ENCODE peak calls at places on chromosomes 13 and 19, in nine cellular contexts. X, B, L, Q, J, Z, Y, W and S are unnamed samples.

GRCh38 chr19:1646149-1646930 is 6.1 kb downstream of the TCF3 start:
- DNase-seq in Q (no peak), X (no peak), Z (no peak), J (no peak), W (no peak), B (no peak), L (no peak), Y (no peak), S (no peak)

GRCh38 chr13:39957868-39958676 is 302.6 kb downstream of the COG6 start:
- DNase-seq in J (no peak), W (no peak), Y (no peak), B (no peak), L (no peak), X (no peak), Q (no peak), Z (peak), S (no peak)

GRCh38 chr19:51686171-51686570 is 7.0 kb upstream of the SPACA6 start:
- DNase-seq in Y (no peak), X (no peak), Q (no peak), Z (no peak), J (no peak), W (no peak), B (no peak), L (no peak), S (no peak)

GRCh38 chr13:27792393-27793218 is at the start of gene GSX1:
- DNase-seq in X (no peak), L (peak), Q (peak), Y (no peak), B (peak), Z (peak), W (no peak), J (peak), S (no peak)

GRCh38 chr13:32031025-32031814 is at the start of gene FRY:
- DNase-seq in X (peak), Z (peak), Q (peak), L (peak), Y (peak), W (peak), J (peak), B (peak), S (no peak)

GRCh38 chr19:4369888-4370260 is 26.5 kb downstream of the MPND start:
- DNase-seq in Y (no peak), B (no peak), J (peak), Q (no peak), X (peak), Z (peak), L (peak), W (no peak), S (no peak)

GRCh38 chr13:95485518-95486144 is 66.9 kb upstream of the CLDN10 start:
- DNase-seq in J (no peak), X (no peak), Y (no peak), W (no peak), L (no peak), B (no peak), Q (no peak), Z (no peak), S (no peak)

GRCh38 chr19:38917516-38917915 is 5.5 kb upstream of the CCER2 start:
- DNase-seq in Z (no peak), X (no peak), B (no peak), J (no peak), W (no peak), L (no peak), Q (no peak), Y (no peak), S (no peak)

GRCh38 chr13:113552079-113552478 is 32.5 kb upstream of the TFDP1 start:
- DNase-seq in B (no peak), Z (no peak), W (no peak), L (no peak), X (no peak), Q (no peak), Y (no peak), J (no peak), S (no peak)

GRCh38 chr19:14496029-14496848 is at the start of gene GIPC1:
- DNase-seq in Z (peak), J (peak), Q (peak), Y (peak), L (peak), X (peak), W (peak), B (peak), S (peak)

GRCh38 chr19:51698296-51698695 is 5.2 kb downstream of the SPACA6 start:
- DNase-seq in Y (no peak), L (peak), Z (no peak), J (no peak), B (no peak), X (no peak), W (no peak), Q (peak), S (no peak)

GRCh38 chr13:41668130-41668757 is 210.9 kb downstream of the RGCC start:
- DNase-seq in W (no peak), Q (peak), Y (peak), L (peak), J (peak), Z (peak), X (no peak), B (peak), S (peak)

GRCh38 chr13:107373551-107373950 is 805.6 kb upstream of the ARGLU1 start:
- DNase-seq in Y (peak), B (no peak), Z (peak), X (no peak), Q (peak), L (peak), J (no peak), W (no peak), S (peak)

GRCh38 chr13:41130356-41130755 is 2.2 kb downstream of the KBTBD6 start:
- DNase-seq in Y (no peak), J (no peak), Q (peak), X (no peak), Z (no peak), L (peak), B (no peak), W (no peak), S (no peak)

GRCh38 chr19:40592170-40592569 is 9.0 kb upstream of the LTBP4 start:
- DNase-seq in X (no peak), Y (no peak), Q (peak), W (no peak), L (peak), B (no peak), J (no peak), Z (no peak), S (no peak)

GRCh38 chr19:17281391-17282304 is at the start of gene ANKLE1:
- DNase-seq in B (no peak), L (no peak), Y (no peak), W (peak), J (peak), Q (peak), Z (no peak), X (peak), S (no peak)